ENCODE peak calls at places on chromosome 17, in five cellular contexts. One of them, this sample, is unnamed.

GRCh38 chr17:57782051-57782490 is 37.0 kb upstream of the CCDC182 start:
- DNase-seq in C1 segment of cervical spinal cord: no peak
- DNase-seq in NCI-H1694 treated with DMSO at 0.1 percent for 48 hours: peak; percentile 80
- DNase-seq in activated CD4-positive, alpha-beta T cell treated with anti-CD3 and anti-CD28 coated beads for 24 hours: no peak
- DNase-seq in activated T-helper 1 cell treated with Interleukin-2 at 50 U/mL for 16 hours: no peak
- DNase-seq in this sample: no peak

GRCh38 chr17:42055003-42055402 is 4.6 kb upstream of the C17orf113 start:
- DNase-seq in C1 segment of cervical spinal cord: no peak
- DNase-seq in NCI-H1694 treated with DMSO at 0.1 percent for 48 hours: no peak
- DNase-seq in activated CD4-positive, alpha-beta T cell treated with anti-CD3 and anti-CD28 coated beads for 24 hours: no peak
- DNase-seq in activated T-helper 1 cell treated with Interleukin-2 at 50 U/mL for 16 hours: no peak
- DNase-seq in this sample: no peak

GRCh38 chr17:51703364-51704341 is 443.3 kb downstream of the UTP18 start:
- DNase-seq in C1 segment of cervical spinal cord: no peak
- DNase-seq in NCI-H1694 treated with DMSO at 0.1 percent for 48 hours: no peak
- DNase-seq in activated CD4-positive, alpha-beta T cell treated with anti-CD3 and anti-CD28 coated beads for 24 hours: no peak
- DNase-seq in activated T-helper 1 cell treated with Interleukin-2 at 50 U/mL for 16 hours: no peak
- DNase-seq in this sample: no peak

GRCh38 chr17:67672592-67672991 is 45.1 kb upstream of the NOL11 start:
- DNase-seq in C1 segment of cervical spinal cord: no peak
- DNase-seq in NCI-H1694 treated with DMSO at 0.1 percent for 48 hours: no peak
- DNase-seq in activated CD4-positive, alpha-beta T cell treated with anti-CD3 and anti-CD28 coated beads for 24 hours: no peak
- DNase-seq in activated T-helper 1 cell treated with Interleukin-2 at 50 U/mL for 16 hours: no peak
- DNase-seq in this sample: no peak

GRCh38 chr17:2071421-2072281 is 16.7 kb downstream of the HIC1 start:
- DNase-seq in C1 segment of cervical spinal cord: no peak
- DNase-seq in NCI-H1694 treated with DMSO at 0.1 percent for 48 hours: no peak
- DNase-seq in activated CD4-positive, alpha-beta T cell treated with anti-CD3 and anti-CD28 coated beads for 24 hours: no peak
- DNase-seq in activated T-helper 1 cell treated with Interleukin-2 at 50 U/mL for 16 hours: no peak
- DNase-seq in this sample: no peak

GRCh38 chr17:4161560-4162221 is 18.7 kb downstream of the CYB5D2 start:
- DNase-seq in C1 segment of cervical spinal cord: no peak
- DNase-seq in NCI-H1694 treated with DMSO at 0.1 percent for 48 hours: no peak
- DNase-seq in activated CD4-positive, alpha-beta T cell treated with anti-CD3 and anti-CD28 coated beads for 24 hours: no peak
- DNase-seq in activated T-helper 1 cell treated with Interleukin-2 at 50 U/mL for 16 hours: no peak
- DNase-seq in this sample: no peak

GRCh38 chr17:50279181-50279526 is 4.9 kb downstream of the TMEM92 start:
- DNase-seq in C1 segment of cervical spinal cord: no peak
- DNase-seq in NCI-H1694 treated with DMSO at 0.1 percent for 48 hours: no peak
- DNase-seq in activated CD4-positive, alpha-beta T cell treated with anti-CD3 and anti-CD28 coated beads for 24 hours: no peak
- DNase-seq in activated T-helper 1 cell treated with Interleukin-2 at 50 U/mL for 16 hours: no peak
- DNase-seq in this sample: no peak

GRCh38 chr17:81365148-81365600 is 30.1 kb upstream of the BAHCC1 start:
- DNase-seq in C1 segment of cervical spinal cord: no peak
- DNase-seq in NCI-H1694 treated with DMSO at 0.1 percent for 48 hours: no peak
- DNase-seq in activated CD4-positive, alpha-beta T cell treated with anti-CD3 and anti-CD28 coated beads for 24 hours: peak; percentile 21
- DNase-seq in activated T-helper 1 cell treated with Interleukin-2 at 50 U/mL for 16 hours: no peak
- DNase-seq in this sample: no peak

GRCh38 chr17:60141111-60142018 is 8.4 kb upstream of the CA4 start:
- DNase-seq in C1 segment of cervical spinal cord: no peak
- DNase-seq in NCI-H1694 treated with DMSO at 0.1 percent for 48 hours: no peak
- DNase-seq in activated CD4-positive, alpha-beta T cell treated with anti-CD3 and anti-CD28 coated beads for 24 hours: no peak
- DNase-seq in activated T-helper 1 cell treated with Interleukin-2 at 50 U/mL for 16 hours: no peak
- DNase-seq in this sample: no peak

GRCh38 chr17:8887834-8888703 is 20.6 kb upstream of the PIK3R6 start:
- DNase-seq in C1 segment of cervical spinal cord: no peak
- DNase-seq in NCI-H1694 treated with DMSO at 0.1 percent for 48 hours: no peak
- DNase-seq in activated CD4-positive, alpha-beta T cell treated with anti-CD3 and anti-CD28 coated beads for 24 hours: no peak
- DNase-seq in activated T-helper 1 cell treated with Interleukin-2 at 50 U/mL for 16 hours: no peak
- DNase-seq in this sample: no peak

GRCh38 chr17:2058521-2059124 is 3.7 kb downstream of the HIC1 start:
- DNase-seq in C1 segment of cervical spinal cord: no peak
- DNase-seq in NCI-H1694 treated with DMSO at 0.1 percent for 48 hours: no peak
- DNase-seq in activated CD4-positive, alpha-beta T cell treated with anti-CD3 and anti-CD28 coated beads for 24 hours: peak; percentile 74
- DNase-seq in activated T-helper 1 cell treated with Interleukin-2 at 50 U/mL for 16 hours: peak; percentile 46
- DNase-seq in this sample: peak; percentile 74

This sample was measured in activated B cell treated with CpG ODN at 0.5 μM for 24 hours.